ENCODE peak calls at places on chromosome 22, in eight cellular contexts. D is naive B cell, E is left lobe of liver, B is non-pigmented ciliary epithelial cell, Y is RWPE1, X is Calu3, T is NCI-H748 treated with DMSO at 0.1 percent for 48 hours, N is astrocyte. G is an unnamed sample.

GRCh38 chr22:45911601-45912271 is 65.2 kb downstream of the WNT7B start:
- DNase-seq in D (no peak), E (no peak), B (no peak), Y (peak), X (peak), T (peak), N (no peak), G (no peak)

GRCh38 chr22:27100323-27100722 is 442.9 kb downstream of the MIAT start:
- DNase-seq in D (no peak), E (no peak), B (no peak), Y (no peak), X (no peak), T (no peak), N (no peak), G (no peak)

GRCh38 chr22:47376901-47377520 is 614.6 kb downstream of the TBC1D22A start:
- DNase-seq in D (no peak), E (no peak), B (no peak), Y (no peak), X (no peak), T (no peak), N (no peak), G (no peak)

GRCh38 chr22:37121887-37122591 is 12.5 kb upstream of the TMPRSS6 start:
- DNase-seq in D (peak), E (no peak), B (no peak), Y (peak), X (no peak), T (peak), N (peak), G (peak)

GRCh38 chr22:29382575-29383328 is 5.6 kb downstream of the AP1B1 start:
- DNase-seq in D (no peak), E (peak), B (no peak), Y (no peak), X (peak), T (no peak), N (no peak), G (no peak)

GRCh38 chr22:41508770-41509170 is 35.5 kb downstream of the POLR3H start:
- DNase-seq in D (no peak), E (no peak), B (no peak), Y (no peak), X (no peak), T (no peak), N (no peak), G (no peak)

GRCh38 chr22:17764036-17764435 is 10.2 kb downstream of the BID start:
- DNase-seq in D (no peak), E (peak), B (no peak), Y (no peak), X (no peak), T (no peak), N (no peak), G (no peak)

GRCh38 chr22:30298005-30298701 is 8.8 kb upstream of the CASTOR1 start:
- DNase-seq in D (no peak), E (no peak), B (no peak), Y (no peak), X (peak), T (no peak), N (no peak), G (no peak)

GRCh38 chr22:27513021-27513420 is 288.5 kb downstream of the MN1 start:
- DNase-seq in D (no peak), E (no peak), B (no peak), Y (no peak), X (no peak), T (no peak), N (no peak), G (no peak)

GRCh38 chr22:49942565-49943404 is 17.8 kb upstream of the PIM3 start:
- DNase-seq in D (no peak), E (no peak), B (no peak), Y (no peak), X (no peak), T (no peak), N (no peak), G (no peak)